ENCODE peak calls at places on chromosomes 4 and X, in four cellular contexts. F, M, E and J are unnamed samples.

GRCh38 chr4:83556006-83556712 is 20.3 kb downstream of the GPAT3 start:
- DNase-seq in F (no peak), M (no peak), E (no peak), J (no peak)

GRCh38 chrX:48589482-48590162 is 7.7 kb upstream of the WDR13 start:
- DNase-seq in F (no peak), M (no peak), E (no peak), J (no peak)

GRCh38 chr4:140071806-140072205 is 82.2 kb downstream of the MAML3 start:
- DNase-seq in F (no peak), M (peak; percentile 53), E (no peak), J (no peak)

GRCh38 chr4:72375050-72375736 is 193.8 kb downstream of the ADAMTS3 start:
- DNase-seq in F (no peak), M (no peak), E (no peak), J (no peak)

GRCh38 chrX:123860506-123860840 is 620 bp downstream of the XIAP start:
- DNase-seq in F (no peak), M (peak; percentile 69), E (no peak), J (peak; percentile 56)

GRCh38 chr4:110628321-110629213 is 5.7 kb upstream of the PITX2 start:
- DNase-seq in F (no peak), M (no peak), E (no peak), J (no peak)

GRCh38 chr4:2362286-2363055 is 56.0 kb downstream of the ZFYVE28 start:
- DNase-seq in F (no peak), M (no peak), E (peak; percentile 34), J (no peak)

GRCh38 chr4:83548151-83548905 is 12.4 kb downstream of the GPAT3 start:
- DNase-seq in F (no peak), M (peak; percentile 83), E (peak; percentile 83), J (peak; percentile 90)

GRCh38 chrX:123399709-123400108 is 215.6 kb downstream of the GRIA3 start:
- DNase-seq in F (no peak), M (no peak), E (no peak), J (no peak)

GRCh38 chr4:110751991-110752390 is 129.1 kb upstream of the PITX2 start:
- DNase-seq in F (no peak), M (no peak), E (no peak), J (no peak)

GRCh38 chrX:131068945-131069719 is 11.0 kb downstream of the ARHGAP36 start:
- DNase-seq in F (peak; percentile 10), M (peak; percentile 28), E (no peak), J (peak; percentile 47)

GRCh38 chr4:75135068-75135825 is 202.3 kb downstream of the PARM1 start:
- DNase-seq in F (no peak), M (peak; percentile 56), E (no peak), J (no peak)

GRCh38 chr4:101306225-101306624 is 41.1 kb downstream of the PPP3CA start:
- DNase-seq in F (no peak), M (peak; percentile 32), E (peak; percentile 54), J (peak; percentile 53)

GRCh38 chr4:140103676-140104075 is 50.3 kb downstream of the MAML3 start:
- DNase-seq in F (no peak), M (peak; percentile 33), E (no peak), J (no peak)

GRCh38 chr4:185709802-185710486 is 102.0 kb downstream of the SORBS2 start:
- DNase-seq in F (no peak), M (no peak), E (no peak), J (no peak)

GRCh38 chrX:69555396-69556023 is 51.4 kb downstream of the NALF2 start:
- DNase-seq in F (no peak), M (no peak), E (no peak), J (no peak)